ENCODE peak calls at places on chromosomes 16 and 17, in five cellular contexts. One of them, this sample, is unnamed.

GRCh38 chr17:32482568-32483320 is 4.0 kb upstream of the CDK5R1 start:
- DNase-seq in LoVo: no peak
- DNase-seq in dermis blood vessel endothelial cell: no peak
- DNase-seq in adrenal gland: no peak
- DNase-seq in NCI-H1436: no peak
- DNase-seq in this sample: no peak

GRCh38 chr16:68275611-68276191 is 11.4 kb downstream of the SLC7A6 start:
- DNase-seq in dermis blood vessel endothelial cell: no peak
- DNase-seq in LoVo: no peak
- DNase-seq in NCI-H1436: no peak
- DNase-seq in adrenal gland: no peak
- DNase-seq in this sample: peak

GRCh38 chr16:68626557-68626956 is 18.6 kb upstream of the CDH3 start:
- DNase-seq in dermis blood vessel endothelial cell: no peak
- DNase-seq in LoVo: no peak
- DNase-seq in NCI-H1436: no peak
- DNase-seq in adrenal gland: no peak
- DNase-seq in this sample: no peak

GRCh38 chr16:13307861-13308260 is 406.5 kb downstream of the SHISA9 start:
- DNase-seq in LoVo: no peak
- DNase-seq in dermis blood vessel endothelial cell: no peak
- DNase-seq in NCI-H1436: no peak
- DNase-seq in adrenal gland: no peak
- DNase-seq in this sample: no peak

GRCh38 chr16:81127051-81127450 is 30.9 kb upstream of the GCSH start:
- DNase-seq in dermis blood vessel endothelial cell: no peak
- DNase-seq in adrenal gland: no peak
- DNase-seq in LoVo: no peak
- DNase-seq in NCI-H1436: no peak
- DNase-seq in this sample: no peak

GRCh38 chr17:29835438-29836351 is 94.3 kb downstream of the SSH2 start:
- DNase-seq in adrenal gland: peak
- DNase-seq in LoVo: no peak
- DNase-seq in NCI-H1436: no peak
- DNase-seq in dermis blood vessel endothelial cell: no peak
- DNase-seq in this sample: no peak

GRCh38 chr16:2042171-2042570 is 5.5 kb downstream of the NTHL1 start:
- DNase-seq in NCI-H1436: peak
- DNase-seq in LoVo: no peak
- DNase-seq in dermis blood vessel endothelial cell: no peak
- DNase-seq in adrenal gland: no peak
- DNase-seq in this sample: no peak

GRCh38 chr17:37488009-37488604 is 1.6 kb upstream of the DUSP14 start:
- DNase-seq in LoVo: peak
- DNase-seq in dermis blood vessel endothelial cell: peak
- DNase-seq in adrenal gland: peak
- DNase-seq in NCI-H1436: peak
- DNase-seq in this sample: no peak

GRCh38 chr16:71931599-71931998 is 36.3 kb downstream of the IST1 start:
- DNase-seq in LoVo: no peak
- DNase-seq in adrenal gland: no peak
- DNase-seq in NCI-H1436: no peak
- DNase-seq in dermis blood vessel endothelial cell: no peak
- DNase-seq in this sample: no peak

GRCh38 chr17:10649031-10649430 is 8.1 kb downstream of the MYH3 start:
- DNase-seq in LoVo: no peak
- DNase-seq in adrenal gland: no peak
- DNase-seq in dermis blood vessel endothelial cell: no peak
- DNase-seq in NCI-H1436: no peak
- DNase-seq in this sample: no peak

GRCh38 chr16:31052131-31052530 is 18.8 kb downstream of the STX4 start:
- DNase-seq in dermis blood vessel endothelial cell: peak
- DNase-seq in NCI-H1436: no peak
- DNase-seq in LoVo: peak
- DNase-seq in adrenal gland: peak
- DNase-seq in this sample: no peak

GRCh38 chr17:30720013-30720471 is 104.5 kb downstream of the CRLF3 start:
- DNase-seq in adrenal gland: no peak
- DNase-seq in dermis blood vessel endothelial cell: no peak
- DNase-seq in NCI-H1436: no peak
- DNase-seq in LoVo: no peak
- DNase-seq in this sample: no peak

GRCh38 chr17:19533718-19534561 is at the start of gene SLC47A1:
- DNase-seq in LoVo: no peak
- DNase-seq in NCI-H1436: peak
- DNase-seq in adrenal gland: peak
- DNase-seq in dermis blood vessel endothelial cell: peak
- DNase-seq in this sample: peak

GRCh38 chr16:65751622-65752598 is 614.6 kb upstream of the CDH5 start:
- DNase-seq in adrenal gland: peak
- DNase-seq in LoVo: no peak
- DNase-seq in NCI-H1436: no peak
- DNase-seq in dermis blood vessel endothelial cell: no peak
- DNase-seq in this sample: no peak

GRCh38 chr17:77363821-77364361 is 223.1 kb downstream of the SEC14L1 start:
- DNase-seq in NCI-H1436: no peak
- DNase-seq in LoVo: no peak
- DNase-seq in dermis blood vessel endothelial cell: peak
- DNase-seq in adrenal gland: peak
- DNase-seq in this sample: peak

GRCh38 chr17:17084941-17085340 is 42.7 kb downstream of the MPRIP start:
- DNase-seq in LoVo: no peak
- DNase-seq in adrenal gland: no peak
- DNase-seq in dermis blood vessel endothelial cell: no peak
- DNase-seq in NCI-H1436: no peak
- DNase-seq in this sample: no peak

GRCh38 chr17:28956112-28956511 is 4.8 kb upstream of the PHF12 start:
- DNase-seq in LoVo: no peak
- DNase-seq in NCI-H1436: no peak
- DNase-seq in adrenal gland: no peak
- DNase-seq in dermis blood vessel endothelial cell: no peak
- DNase-seq in this sample: no peak

GRCh38 chr16:78931267-78932060 is 669.1 kb downstream of the MAF start:
- DNase-seq in NCI-H1436: no peak
- DNase-seq in LoVo: no peak
- DNase-seq in adrenal gland: no peak
- DNase-seq in dermis blood vessel endothelial cell: no peak
- DNase-seq in this sample: no peak

GRCh38 chr17:77560417-77560816 is 398.1 kb upstream of the TNRC6C start:
- DNase-seq in NCI-H1436: no peak
- DNase-seq in dermis blood vessel endothelial cell: no peak
- DNase-seq in adrenal gland: no peak
- DNase-seq in LoVo: no peak
- DNase-seq in this sample: no peak

GRCh38 chr17:79992657-79993389 is 42.8 kb downstream of the TBC1D16 start:
- DNase-seq in dermis blood vessel endothelial cell: no peak
- DNase-seq in LoVo: no peak
- DNase-seq in adrenal gland: no peak
- DNase-seq in NCI-H1436: no peak
- DNase-seq in this sample: no peak

GRCh38 chr17:45316271-45317112 is at the start of gene MAP3K14:
- DNase-seq in LoVo: peak
- DNase-seq in adrenal gland: peak
- DNase-seq in dermis blood vessel endothelial cell: peak
- DNase-seq in NCI-H1436: peak
- DNase-seq in this sample: peak

GRCh38 chr16:53083123-53083522 is 28.3 kb downstream of the CHD9 start:
- DNase-seq in dermis blood vessel endothelial cell: no peak
- DNase-seq in NCI-H1436: no peak
- DNase-seq in LoVo: no peak
- DNase-seq in adrenal gland: no peak
- DNase-seq in this sample: no peak

GRCh38 chr16:1884155-1884760 is 12.3 kb upstream of the MEIOB start:
- DNase-seq in LoVo: no peak
- DNase-seq in NCI-H1436: no peak
- DNase-seq in dermis blood vessel endothelial cell: peak
- DNase-seq in adrenal gland: no peak
- DNase-seq in this sample: no peak

GRCh38 chr17:34275881-34276280 is 5.9 kb downstream of the CCL7 start:
- DNase-seq in dermis blood vessel endothelial cell: peak
- DNase-seq in adrenal gland: no peak
- DNase-seq in NCI-H1436: no peak
- DNase-seq in LoVo: no peak
- DNase-seq in this sample: no peak

GRCh38 chr16:54197758-54198157 is 88.8 kb downstream of the IRX3 start:
- DNase-seq in adrenal gland: no peak
- DNase-seq in LoVo: no peak
- DNase-seq in dermis blood vessel endothelial cell: no peak
- DNase-seq in NCI-H1436: no peak
- DNase-seq in this sample: no peak

GRCh38 chr16:59605706-59606105 is 871.6 kb upstream of the GOT2 start:
- DNase-seq in dermis blood vessel endothelial cell: no peak
- DNase-seq in adrenal gland: no peak
- DNase-seq in LoVo: no peak
- DNase-seq in NCI-H1436: no peak
- DNase-seq in this sample: no peak

GRCh38 chr17:44543213-44543904 is 13.9 kb upstream of the FZD2 start:
- DNase-seq in LoVo: peak
- DNase-seq in adrenal gland: no peak
- DNase-seq in dermis blood vessel endothelial cell: no peak
- DNase-seq in NCI-H1436: no peak
- DNase-seq in this sample: no peak

GRCh38 chr17:32127156-32127897 is 15.0 kb upstream of the RHOT1 start:
- DNase-seq in adrenal gland: peak
- DNase-seq in dermis blood vessel endothelial cell: peak
- DNase-seq in NCI-H1436: peak
- DNase-seq in LoVo: peak
- DNase-seq in this sample: peak

GRCh38 chr16:50146479-50147435 is 6.3 kb upstream of the TENT4B start:
- DNase-seq in adrenal gland: no peak
- DNase-seq in dermis blood vessel endothelial cell: no peak
- DNase-seq in LoVo: no peak
- DNase-seq in NCI-H1436: no peak
- DNase-seq in this sample: no peak

GRCh38 chr16:72561-73537 is at the start of gene RHBDF1:
- DNase-seq in adrenal gland: peak
- DNase-seq in LoVo: peak
- DNase-seq in dermis blood vessel endothelial cell: peak
- DNase-seq in NCI-H1436: no peak
- DNase-seq in this sample: no peak

GRCh38 chr16:76461836-76462235 is 184.6 kb downstream of the CNTNAP4 start:
- DNase-seq in adrenal gland: no peak
- DNase-seq in dermis blood vessel endothelial cell: no peak
- DNase-seq in NCI-H1436: no peak
- DNase-seq in LoVo: no peak
- DNase-seq in this sample: no peak

This sample was measured in stimulated activated CD4-positive, alpha-beta T cell treated with anti-CD3 and anti-CD28 coated beads, Interleukin-4, amount 100 ng/mL, for 24 hours.